ENCODE peak calls at places on chromosomes 3 and 15, in four cellular contexts. Y is IMR-90, V is neuronal stem cell, W is H9. H is an unnamed sample.

GRCh38 chr3:11385908-11386307 is 113.7 kb downstream of the ATG7 start:
- DNase-seq in W (no peak), Y (peak; percentile 89), V (no peak), H (no peak)

GRCh38 chr3:123723527-123724168 is 138.8 kb upstream of the HACD2 start:
- DNase-seq in Y (peak; percentile 80), W (peak; percentile 75), V (peak; percentile 79), H (peak; percentile 51)

GRCh38 chr3:79367066-79367465 is 400.7 kb downstream of the ROBO1 start:
- DNase-seq in Y (peak; percentile 87), V (no peak), W (no peak), H (no peak)

GRCh38 chr3:134652886-134653630 is 2.2 kb upstream of the KY start:
- DNase-seq in W (no peak), Y (no peak), V (no peak), H (no peak)

GRCh38 chr15:77454956-77455355 is 34.3 kb downstream of the HMG20A start:
- DNase-seq in V (no peak), W (no peak), Y (no peak), H (no peak)

GRCh38 chr15:45205192-45205591 is 17.4 kb upstream of the SHF start:
- DNase-seq in W (peak; percentile 76), Y (peak; percentile 69), V (peak; percentile 63), H (no peak)

GRCh38 chr3:50154476-50154839 is 666 bp upstream of the SEMA3F start:
- DNase-seq in Y (no peak), W (no peak), V (no peak), H (no peak)

GRCh38 chr3:100175637-100176250 is 61.4 kb upstream of the FILIP1L start:
- DNase-seq in V (no peak), W (no peak), Y (no peak), H (no peak)

GRCh38 chr3:29949131-29949530 is 657.3 kb upstream of the TGFBR2 start:
- DNase-seq in V (no peak), W (no peak), Y (peak; percentile 35), H (no peak)

GRCh38 chr3:71247221-71247947 is 336.1 kb downstream of the FOXP1 start:
- DNase-seq in Y (peak; percentile 67), V (no peak), W (peak; percentile 75), H (no peak)

GRCh38 chr3:106711650-106712049 is 665.6 kb upstream of the CCDC54 start:
- DNase-seq in W (no peak), V (no peak), Y (peak; percentile 78), H (no peak)

GRCh38 chr3:171192176-171192854 is 165.8 kb upstream of the SLC2A2 start:
- DNase-seq in W (no peak), Y (peak; percentile 94), V (no peak), H (no peak)

GRCh38 chr15:25709437-25710159 is 153.5 kb downstream of the ATP10A start:
- DNase-seq in Y (no peak), V (no peak), W (no peak), H (no peak)

GRCh38 chr3:32816439-32817194 is 1.2 kb upstream of the TRIM71 start:
- DNase-seq in Y (no peak), V (peak; percentile 93), W (peak; percentile 95), H (peak; percentile 94)

GRCh38 chr3:188925376-188925775 is 246.4 kb upstream of the TPRG1 start:
- DNase-seq in W (no peak), V (no peak), Y (no peak), H (no peak)

GRCh38 chr15:66498501-66499386 is 1.2 kb upstream of the SNAPC5 start:
- DNase-seq in W (no peak), V (no peak), Y (peak; percentile 51), H (no peak)

GRCh38 chr15:62360286-62360685 is 195.2 kb upstream of the C2CD4B start:
- DNase-seq in V (no peak), W (no peak), Y (peak; percentile 4), H (no peak)

GRCh38 chr3:106813742-106814141 is 563.5 kb upstream of the CCDC54 start:
- DNase-seq in V (no peak), Y (no peak), W (no peak), H (no peak)

GRCh38 chr3:194906229-194906629 is 220.5 kb downstream of the FAM43A start:
- DNase-seq in V (no peak), Y (peak; percentile 68), W (no peak), H (no peak)

GRCh38 chr15:89971592-89971997 is 29.5 kb upstream of the ZNF710 start:
- DNase-seq in Y (peak; percentile 52), W (peak; percentile 91), V (peak; percentile 41), H (peak; percentile 49)

GRCh38 chr15:59792359-59792758 is 103.2 kb upstream of the BNIP2 start:
- DNase-seq in V (no peak), Y (no peak), W (peak; percentile 29), H (no peak)

GRCh38 chr3:13671536-13672233 is 122.8 kb downstream of the FBLN2 start:
- DNase-seq in W (no peak), Y (no peak), V (no peak), H (no peak)

GRCh38 chr3:122957707-122958210 is 69.8 kb downstream of the SEMA5B start:
- DNase-seq in V (no peak), W (no peak), Y (no peak), H (no peak)

GRCh38 chr3:100089802-100090668 is 24.3 kb downstream of the FILIP1L start:
- DNase-seq in W (peak; percentile 57), Y (peak; percentile 69), V (no peak), H (no peak)

GRCh38 chr3:46730819-46731218 is 13.2 kb upstream of the PRSS50 start:
- DNase-seq in W (no peak), V (no peak), Y (no peak), H (no peak)

GRCh38 chr3:10933958-10934481 is 58.5 kb upstream of the SLC6A1 start:
- DNase-seq in W (peak; percentile 51), V (no peak), Y (peak; percentile 45), H (no peak)

GRCh38 chr3:14565791-14566588 is 25.8 kb upstream of the GRIP2 start:
- DNase-seq in Y (peak; percentile 26), V (no peak), W (no peak), H (no peak)

GRCh38 chr3:164340273-164340672 is 738.0 kb downstream of the SI start:
- DNase-seq in Y (no peak), W (no peak), V (no peak), H (no peak)

GRCh38 chr15:32905481-32905880 is 187.7 kb downstream of the GREM1 start:
- DNase-seq in Y (peak; percentile 31), W (no peak), V (no peak), H (no peak)

GRCh38 chr3:109685084-109686079 is 348.0 kb upstream of the DPPA4 start:
- DNase-seq in W (no peak), Y (peak; percentile 99), V (no peak), H (no peak)

GRCh38 chr15:48802867-48803266 is 8.0 kb downstream of the CEP152 start:
- DNase-seq in V (no peak), Y (peak; percentile 97), W (no peak), H (no peak)

GRCh38 chr3:126134219-126134975 is 46.0 kb downstream of the ALDH1L1 start:
- DNase-seq in V (peak; percentile 72), W (peak; percentile 79), Y (peak; percentile 36), H (peak; percentile 87)

GRCh38 chr15:50850003-50850402 is 58.5 kb upstream of the AP4E1 start:
- DNase-seq in Y (no peak), W (no peak), V (no peak), H (no peak)

GRCh38 chr3:122245513-122246174 is 62.2 kb downstream of the CASR start:
- DNase-seq in V (no peak), Y (peak; percentile 78), W (no peak), H (no peak)

GRCh38 chr15:100116416-100117190 is 225.2 kb downstream of the ADAMTS17 start:
- DNase-seq in V (no peak), Y (no peak), W (no peak), H (no peak)

GRCh38 chr3:105812194-105812586 is 56.6 kb downstream of the CBLB start:
- DNase-seq in V (no peak), Y (peak; percentile 74), W (no peak), H (no peak)

GRCh38 chr3:171187706-171188290 is 161.3 kb upstream of the SLC2A2 start:
- DNase-seq in W (no peak), V (peak; percentile 30), Y (peak; percentile 48), H (no peak)

GRCh38 chr3:37492468-37492867 is 318.1 kb upstream of the LRRFIP2 start:
- DNase-seq in V (no peak), Y (no peak), W (no peak), H (no peak)
- H3K14ac ChIP-seq in V (no peak overlapping the region), Y (no peak overlapping the region), W (no peak overlapping the region), H (no peak overlapping the region)

DNA sequence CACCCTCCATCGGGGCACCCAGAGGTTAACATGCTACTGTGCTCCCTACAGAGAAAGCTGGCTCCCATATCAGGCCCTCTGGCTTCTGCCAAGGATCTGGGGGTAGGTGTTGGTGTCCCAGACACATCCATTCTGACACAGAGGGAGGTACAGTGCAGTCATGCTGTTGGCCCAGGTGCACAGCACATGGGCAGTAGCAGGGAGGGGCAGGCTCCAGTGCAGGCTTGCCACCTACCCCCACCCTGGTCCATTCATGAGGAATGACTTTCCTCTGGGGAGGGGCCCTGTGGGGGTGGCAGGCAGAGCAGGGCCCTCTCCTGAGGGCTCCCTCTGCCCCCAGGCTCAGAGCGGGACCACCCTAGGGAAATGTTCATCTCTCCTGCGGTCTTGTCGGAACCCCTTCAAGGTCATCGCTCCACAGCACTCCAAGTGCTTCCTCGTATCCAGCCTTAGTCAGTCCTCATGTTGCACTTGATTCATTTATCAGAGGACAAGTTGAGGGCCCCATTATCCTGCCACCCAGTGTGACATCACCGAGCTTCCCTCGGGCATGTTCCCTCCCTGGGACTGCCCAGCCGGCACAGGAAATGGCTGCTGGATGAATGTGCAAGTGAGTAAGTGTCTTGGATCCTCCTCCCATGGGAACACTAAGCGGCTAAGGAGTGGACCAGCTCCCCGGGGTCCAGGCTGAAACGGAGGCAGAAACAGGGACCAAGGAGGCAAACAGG is 10.0 kb downstream of the DUSP7 start:
- DNase-seq in W (no peak), Y (peak; percentile 98), V (no peak), H (no peak)
- H3K14ac ChIP-seq in W (no peak overlapping the region), Y (peak overlapping the region; percentile 97), V (peak overlapping the region; percentile 33), H (no peak overlapping the region)

GRCh38 chr15:85793641-85794597 is 806 bp downstream of the KLHL25 start:
- DNase-seq in W (no peak), Y (peak; percentile 15), V (peak; percentile 48), H (no peak)
- H3K14ac ChIP-seq in W (peak overlapping the region; percentile 59), Y (no peak overlapping the region), V (no peak overlapping the region), H (no peak overlapping the region)

DNA sequence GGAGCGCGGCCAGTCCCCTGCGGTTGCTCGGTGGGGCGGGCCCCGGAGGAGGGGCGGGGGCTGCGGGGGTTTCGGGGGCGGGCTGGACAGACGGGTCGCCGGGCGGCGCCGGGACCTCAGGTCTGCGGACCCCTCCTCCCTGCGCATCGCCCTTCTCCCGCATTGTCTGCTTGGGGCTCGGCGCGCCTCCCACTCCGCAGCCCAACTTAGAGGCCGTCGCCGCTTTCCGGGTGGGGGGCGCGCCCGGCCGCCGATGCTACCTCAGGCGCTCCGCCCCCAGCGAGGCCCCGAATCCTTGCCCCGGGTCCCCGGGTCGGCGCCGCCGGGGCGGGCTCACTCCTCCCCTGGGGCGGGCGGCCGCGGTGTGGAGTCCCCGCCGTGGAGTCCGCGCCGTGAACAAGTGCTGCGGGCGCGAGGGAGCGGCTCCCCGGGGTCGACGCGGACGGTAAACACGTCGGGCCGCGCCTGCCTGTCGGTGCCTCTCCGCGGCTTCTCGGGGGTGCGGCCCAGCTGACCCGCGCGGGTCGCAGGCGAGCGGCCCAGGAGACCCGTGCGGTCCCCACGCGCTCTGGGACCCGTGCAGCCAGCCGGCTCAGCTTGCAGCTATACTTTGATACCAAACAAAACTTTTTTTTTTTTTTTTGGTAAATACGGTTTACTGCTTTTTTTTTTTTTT is 595 bp downstream of the AKAP13 start:
- DNase-seq in V (peak; percentile 65), W (no peak), Y (no peak), H (peak; percentile 67)
- H3K14ac ChIP-seq in V (no peak overlapping the region), W (peak overlapping the region; percentile 88), Y (no peak overlapping the region), H (no peak overlapping the region)

GRCh38 chr3:182795383-182795782 is 2.1 kb downstream of the ATP11B start:
- DNase-seq in Y (no peak), W (no peak), V (no peak), H (no peak)
- H3K14ac ChIP-seq in Y (peak overlapping the region; percentile 15), W (no peak overlapping the region), V (no peak overlapping the region), H (no peak overlapping the region)

H was measured in H1.